ENCODE peak calls at places on chromosomes 3 and 15, in five cellular contexts. Z is stimulated activated CD4-positive, alpha-beta T cell treated with anti-CD3 and anti-CD28 coated beads, TNF-alpha, amount 100 ng/mL, for 1 hour; J is A549; X is AG08395; T is foreskin fibroblast. S is an unnamed sample.

GRCh38 chr3:174541708-174542107 is 317.4 kb upstream of the NAALADL2 start:
- DNase-seq in Z (no peak), J (no peak), X (peak), T (no peak), S (no peak)

GRCh38 chr3:77254967-77255831 is 215.3 kb downstream of the ROBO2 start:
- DNase-seq in Z (no peak), J (peak), X (peak), T (peak), S (no peak)

GRCh38 chr3:66763294-66763693 is 234.8 kb upstream of the KBTBD8 start:
- DNase-seq in Z (no peak), J (no peak), X (peak), T (peak), S (no peak)

GRCh38 chr3:143736651-143737050 is 111.6 kb downstream of the SLC9A9 start:
- DNase-seq in Z (no peak), J (no peak), X (peak), T (no peak), S (no peak)

GRCh38 chr3:133575121-133575520 is 1.6 kb downstream of the CDV3 start:
- DNase-seq in Z (no peak), J (no peak), X (no peak), T (no peak), S (no peak)

GRCh38 chr15:99450896-99451358 is 114.9 kb upstream of the MEF2A start:
- DNase-seq in Z (peak), J (no peak), X (no peak), T (no peak), S (no peak)

GRCh38 chr3:72891053-72891855 is 3.4 kb downstream of the GXYLT2 start:
- DNase-seq in Z (no peak), J (no peak), X (peak), T (peak), S (no peak)

GRCh38 chr15:51924146-51925068 is 47.2 kb downstream of the LEO1 start:
- DNase-seq in Z (no peak), J (no peak), X (no peak), T (no peak), S (no peak)

GRCh38 chr3:68352031-68352430 is 580.3 kb downstream of the TAFA4 start:
- DNase-seq in Z (no peak), J (no peak), X (no peak), T (no peak), S (no peak)

GRCh38 chr3:8793242-8793641 is 23.8 kb upstream of the OXTR start:
- DNase-seq in Z (no peak), J (peak), X (peak), T (peak), S (no peak)

GRCh38 chr3:56879453-56880224 is 77.9 kb upstream of the ARHGEF3 start:
- DNase-seq in Z (no peak), J (no peak), X (peak), T (peak), S (no peak)

GRCh38 chr3:66023728-66024390 is 14.9 kb downstream of the MAGI1 start:
- DNase-seq in Z (no peak), J (no peak), X (no peak), T (no peak), S (no peak)

GRCh38 chr3:178443634-178444033 is 92.6 kb upstream of the KCNMB2 start:
- DNase-seq in Z (no peak), J (no peak), X (no peak), T (no peak), S (no peak)

GRCh38 chr3:51385621-51386091 is 565 bp downstream of the MANF start:
- DNase-seq in Z (no peak), J (no peak), X (no peak), T (no peak), S (no peak)

GRCh38 chr15:43991235-43991634 is 164.4 kb downstream of the WDR76 start:
- DNase-seq in Z (no peak), J (no peak), X (no peak), T (no peak), S (no peak)

GRCh38 chr15:27798807-27799206 is 300.3 kb downstream of the OCA2 start:
- DNase-seq in Z (no peak), J (no peak), X (no peak), T (no peak), S (no peak)

GRCh38 chr15:89494006-89494405 is 2.4 kb downstream of the RHCG start:
- DNase-seq in Z (no peak), J (no peak), X (no peak), T (no peak), S (no peak)

GRCh38 chr3:187454416-187454815 is 86.2 kb downstream of the RTP4 start:
- DNase-seq in Z (no peak), J (no peak), X (no peak), T (no peak), S (no peak)

GRCh38 chr15:100688549-100689120 is 86.2 kb downstream of the ASB7 start:
- DNase-seq in Z (no peak), J (no peak), X (no peak), T (no peak), S (no peak)

GRCh38 chr3:22372292-22372949 is 621.4 kb upstream of the ZNF385D start:
- DNase-seq in Z (no peak), J (no peak), X (no peak), T (no peak), S (no peak)

GRCh38 chr3:120093119-120093922 is 926 bp downstream of the GSK3B start:
- DNase-seq in Z (no peak), J (peak), X (no peak), T (peak), S (no peak)

GRCh38 chr3:133962879-133963278 is 66.8 kb downstream of the SLCO2A1 start:
- DNase-seq in Z (no peak), J (no peak), X (peak), T (peak), S (no peak)

GRCh38 chr3:154364849-154365248 is 40.6 kb upstream of the DHX36 start:
- DNase-seq in Z (no peak), J (no peak), X (no peak), T (no peak), S (no peak)

GRCh38 chr3:72629191-72629611 is 219.0 kb downstream of the SHQ1 start:
- DNase-seq in Z (no peak), J (no peak), X (peak), T (no peak), S (no peak)

GRCh38 chr15:52728899-52729298 is 49.7 kb upstream of the ATOSA start:
- DNase-seq in Z (no peak), J (no peak), X (peak), T (peak), S (no peak)

GRCh38 chr3:175392653-175393052 is 533.5 kb downstream of the NAALADL2 start:
- DNase-seq in Z (no peak), J (no peak), X (peak), T (no peak), S (no peak)

GRCh38 chr3:135556184-135556583 is 409.3 kb upstream of the PPP2R3A start:
- DNase-seq in Z (no peak), J (no peak), X (peak), T (peak), S (no peak)

GRCh38 chr3:113211370-113212154 is at the start of gene BOC:
- DNase-seq in Z (no peak), J (peak), X (peak), T (peak), S (no peak)

GRCh38 chr3:13218541-13218908 is 145.3 kb upstream of the IQSEC1 start:
- DNase-seq in Z (no peak), J (no peak), X (no peak), T (no peak), S (no peak)

GRCh38 chr3:52245322-52246263 is at the start of gene PPM1M:
- DNase-seq in Z (peak), J (peak), X (peak), T (peak), S (no peak)